ENCODE peak calls at places on chromosomes 16 and 17, in seven cellular contexts. U is activated gamma-delta T cell; V is astrocyte; N is left ventricle myocardium inferior; G is activated CD8-positive, alpha-beta memory T cell treated with anti-CD3 and anti-CD28 coated beads, Interleukin-2, amount 50 U/mL, for 48 hours; Y is iris pigment epithelial cell; M is stimulated activated naive CD8-positive, alpha-beta T cell treated with anti-CD3 and anti-CD28 coated beads, Interleukin-15, Interleukin-2, amounts not matched to agents 100 U/mL and 50 U/mL, for 24 hours. O is an unnamed sample.

GRCh38 chr17:56777859-56778258 is 55.9 kb downstream of the C17orf67 start:
- DNase-seq in U (no peak), V (peak), N (no peak), G (no peak), Y (no peak), M (no peak), O (no peak)

GRCh38 chr17:1182831-1183578 is 3.2 kb upstream of the ABR start:
- DNase-seq in U (no peak), V (no peak), N (no peak), G (no peak), Y (peak), M (no peak), O (no peak)

GRCh38 chr17:45247429-45248131 is 14.3 kb downstream of the SPATA32 start:
- DNase-seq in U (peak), V (peak), N (peak), G (peak), Y (peak), M (peak), O (peak)

GRCh38 chr17:17382901-17383300 is 79.7 kb downstream of the NT5M start:
- DNase-seq in U (no peak), V (no peak), N (no peak), G (no peak), Y (no peak), M (no peak), O (no peak)

GRCh38 chr17:57938061-57938502 is 17.1 kb downstream of the CUEDC1 start:
- DNase-seq in U (no peak), V (no peak), N (no peak), G (no peak), Y (no peak), M (no peak), O (no peak)

GRCh38 chr17:82134101-82134500 is 36.1 kb upstream of the FASN start:
- DNase-seq in U (no peak), V (no peak), N (no peak), G (no peak), Y (no peak), M (no peak), O (no peak)

GRCh38 chr16:3235856-3236669 is 1.1 kb upstream of the ZNF200 start:
- DNase-seq in U (no peak), V (no peak), N (peak), G (peak), Y (no peak), M (peak), O (peak)

GRCh38 chr17:41522301-41523224 is 3.9 kb upstream of the KRT15 start:
- DNase-seq in U (no peak), V (no peak), N (no peak), G (no peak), Y (no peak), M (no peak), O (no peak)

GRCh38 chr17:3514873-3515272 is 39.1 kb downstream of the ASPA start:
- DNase-seq in U (no peak), V (no peak), N (no peak), G (no peak), Y (no peak), M (no peak), O (peak)

GRCh38 chr16:54493594-54493993 is 207.0 kb upstream of the IRX3 start:
- DNase-seq in U (no peak), V (peak), N (no peak), G (no peak), Y (no peak), M (no peak), O (no peak)

GRCh38 chr16:49698931-49699715 is 156.8 kb downstream of the ZNF423 start:
- DNase-seq in U (no peak), V (peak), N (peak), G (no peak), Y (peak), M (no peak), O (no peak)

GRCh38 chr16:50152807-50153647 is at the start of gene TENT4B:
- DNase-seq in U (peak), V (peak), N (peak), G (peak), Y (peak), M (peak), O (peak)

GRCh38 chr16:57644383-57645014 is 16.1 kb downstream of the ADGRG1 start:
- DNase-seq in U (no peak), V (no peak), N (no peak), G (no peak), Y (no peak), M (no peak), O (no peak)

GRCh38 chr17:14737984-14738651 is 437.2 kb downstream of the HS3ST3B1 start:
- DNase-seq in U (no peak), V (peak), N (peak), G (no peak), Y (peak), M (no peak), O (no peak)

GRCh38 chr17:28406478-28406824 is 439 bp upstream of the SLC46A1 start:
- DNase-seq in U (no peak), V (no peak), N (no peak), G (no peak), Y (peak), M (no peak), O (no peak)

GRCh38 chr17:50346313-50347086 is 574 bp downstream of the XYLT2 start:
- DNase-seq in U (peak), V (no peak), N (peak), G (peak), Y (no peak), M (peak), O (peak)

GRCh38 chr17:35167046-35167445 is 19.4 kb downstream of the UNC45B start:
- DNase-seq in U (no peak), V (no peak), N (no peak), G (no peak), Y (no peak), M (no peak), O (peak)

GRCh38 chr16:17370233-17371013 is 100.3 kb downstream of the XYLT1 start:
- DNase-seq in U (no peak), V (peak), N (no peak), G (no peak), Y (no peak), M (peak), O (no peak)

GRCh38 chr16:71188956-71189712 is 41.4 kb downstream of the HYDIN start:
- DNase-seq in U (no peak), V (no peak), N (no peak), G (no peak), Y (no peak), M (no peak), O (no peak)

GRCh38 chr16:68408967-68409366 is 39.3 kb downstream of the SMPD3 start:
- DNase-seq in U (no peak), V (no peak), N (no peak), G (no peak), Y (no peak), M (no peak), O (no peak)

GRCh38 chr16:15780805-15781204 is 76.0 kb downstream of the MYH11 start:
- DNase-seq in U (no peak), V (no peak), N (no peak), G (no peak), Y (no peak), M (no peak), O (no peak)

GRCh38 chr16:57984443-57985203 is 13.7 kb upstream of the CNGB1 start:
- DNase-seq in U (peak), V (peak), N (peak), G (peak), Y (peak), M (peak), O (peak)